ENCODE peak calls at places on chromosome 15, in eight cellular contexts. One of them, this sample, is unnamed.
A peak's percentile ranks its signal among the peaks of the same experiment; 100 is the strongest.

GRCh38 chr15:25670025-25670554 is 193.0 kb downstream of the ATP10A start:
- DNase-seq in astrocyte: peak; percentile 50
- DNase-seq in type B pancreatic cell: no peak
- DNase-seq in activated B cell treated with CpG ODN at 0.5 μM for 24 hours: no peak
- DNase-seq in CD8-positive, alpha-beta T cell: no peak
- DNase-seq in progenitor cell of endocrine pancreas: peak; percentile 22
- DNase-seq in tibial artery: peak; percentile 73
- DNase-seq in omental fat pad: no peak
- DNase-seq in this sample: no peak

GRCh38 chr15:56760186-56760585 is 26.9 kb upstream of the ZNF280D start:
- DNase-seq in astrocyte: peak; percentile 48
- DNase-seq in type B pancreatic cell: no peak
- DNase-seq in activated B cell treated with CpG ODN at 0.5 μM for 24 hours: no peak
- DNase-seq in CD8-positive, alpha-beta T cell: no peak
- DNase-seq in progenitor cell of endocrine pancreas: no peak
- DNase-seq in tibial artery: no peak
- DNase-seq in omental fat pad: no peak
- DNase-seq in this sample: no peak

GRCh38 chr15:74584204-74584603 is 31.4 kb upstream of the CLK3 start:
- DNase-seq in astrocyte: no peak
- DNase-seq in type B pancreatic cell: no peak
- DNase-seq in activated B cell treated with CpG ODN at 0.5 μM for 24 hours: no peak
- DNase-seq in CD8-positive, alpha-beta T cell: no peak
- DNase-seq in progenitor cell of endocrine pancreas: no peak
- DNase-seq in tibial artery: no peak
- DNase-seq in omental fat pad: no peak
- DNase-seq in this sample: no peak

GRCh38 chr15:41494922-41495735 is 1.5 kb downstream of the ITPKA start:
- DNase-seq in astrocyte: no peak
- DNase-seq in type B pancreatic cell: peak; percentile 73
- DNase-seq in activated B cell treated with CpG ODN at 0.5 μM for 24 hours: peak; percentile 54
- DNase-seq in CD8-positive, alpha-beta T cell: peak; percentile 44
- DNase-seq in progenitor cell of endocrine pancreas: peak; percentile 38
- DNase-seq in tibial artery: no peak
- DNase-seq in omental fat pad: no peak
- DNase-seq in this sample: peak; percentile 34

GRCh38 chr15:92970656-92971055 is 70.5 kb downstream of the CHD2 start:
- DNase-seq in astrocyte: no peak
- DNase-seq in type B pancreatic cell: no peak
- DNase-seq in activated B cell treated with CpG ODN at 0.5 μM for 24 hours: no peak
- DNase-seq in CD8-positive, alpha-beta T cell: no peak
- DNase-seq in progenitor cell of endocrine pancreas: no peak
- DNase-seq in tibial artery: no peak
- DNase-seq in omental fat pad: no peak
- DNase-seq in this sample: no peak

GRCh38 chr15:48984811-48985352 is 21.2 kb upstream of the SHC4 start:
- DNase-seq in astrocyte: no peak
- DNase-seq in type B pancreatic cell: no peak
- DNase-seq in activated B cell treated with CpG ODN at 0.5 μM for 24 hours: no peak
- DNase-seq in CD8-positive, alpha-beta T cell: no peak
- DNase-seq in progenitor cell of endocrine pancreas: no peak
- DNase-seq in tibial artery: no peak
- DNase-seq in omental fat pad: no peak
- DNase-seq in this sample: no peak

GRCh38 chr15:59278120-59278519 is 71.5 kb downstream of the LDHAL6B start:
- DNase-seq in astrocyte: peak; percentile 62
- DNase-seq in type B pancreatic cell: no peak
- DNase-seq in activated B cell treated with CpG ODN at 0.5 μM for 24 hours: no peak
- DNase-seq in CD8-positive, alpha-beta T cell: no peak
- DNase-seq in progenitor cell of endocrine pancreas: no peak
- DNase-seq in tibial artery: no peak
- DNase-seq in omental fat pad: no peak
- DNase-seq in this sample: no peak

GRCh38 chr15:52805351-52806283 is 15.5 kb upstream of the ONECUT1 start:
- DNase-seq in astrocyte: no peak
- DNase-seq in type B pancreatic cell: peak; percentile 69
- DNase-seq in activated B cell treated with CpG ODN at 0.5 μM for 24 hours: peak; percentile 34
- DNase-seq in CD8-positive, alpha-beta T cell: no peak
- DNase-seq in progenitor cell of endocrine pancreas: peak; percentile 43
- DNase-seq in tibial artery: no peak
- DNase-seq in omental fat pad: no peak
- DNase-seq in this sample: no peak

GRCh38 chr15:60095711-60096110 is 91.6 kb downstream of the FOXB1 start:
- DNase-seq in astrocyte: peak; percentile 55
- DNase-seq in type B pancreatic cell: no peak
- DNase-seq in activated B cell treated with CpG ODN at 0.5 μM for 24 hours: no peak
- DNase-seq in CD8-positive, alpha-beta T cell: no peak
- DNase-seq in progenitor cell of endocrine pancreas: no peak
- DNase-seq in tibial artery: no peak
- DNase-seq in omental fat pad: no peak
- DNase-seq in this sample: no peak

GRCh38 chr15:77409259-77410156 is 10.4 kb downstream of the PEAK1 start:
- DNase-seq in astrocyte: no peak
- DNase-seq in type B pancreatic cell: no peak
- DNase-seq in activated B cell treated with CpG ODN at 0.5 μM for 24 hours: no peak
- DNase-seq in CD8-positive, alpha-beta T cell: no peak
- DNase-seq in progenitor cell of endocrine pancreas: no peak
- DNase-seq in tibial artery: no peak
- DNase-seq in omental fat pad: no peak
- DNase-seq in this sample: peak; percentile 53

GRCh38 chr15:82963356-82964341 is 11.1 kb upstream of the HOMER2 start:
- DNase-seq in astrocyte: peak; percentile 34
- DNase-seq in type B pancreatic cell: no peak
- DNase-seq in activated B cell treated with CpG ODN at 0.5 μM for 24 hours: no peak
- DNase-seq in CD8-positive, alpha-beta T cell: no peak
- DNase-seq in progenitor cell of endocrine pancreas: no peak
- DNase-seq in tibial artery: no peak
- DNase-seq in omental fat pad: no peak
- DNase-seq in this sample: no peak

GRCh38 chr15:83065431-83065830 is 1.6 kb downstream of the BTBD1 start:
- DNase-seq in astrocyte: no peak
- DNase-seq in type B pancreatic cell: no peak
- DNase-seq in activated B cell treated with CpG ODN at 0.5 μM for 24 hours: no peak
- DNase-seq in CD8-positive, alpha-beta T cell: no peak
- DNase-seq in progenitor cell of endocrine pancreas: no peak
- DNase-seq in tibial artery: no peak
- DNase-seq in omental fat pad: no peak
- DNase-seq in this sample: peak; percentile 14

GRCh38 chr15:66899555-66900350 is 165.6 kb upstream of the SMAD3 start:
- DNase-seq in astrocyte: peak; percentile 6
- DNase-seq in type B pancreatic cell: no peak
- DNase-seq in activated B cell treated with CpG ODN at 0.5 μM for 24 hours: no peak
- DNase-seq in CD8-positive, alpha-beta T cell: no peak
- DNase-seq in progenitor cell of endocrine pancreas: no peak
- DNase-seq in tibial artery: no peak
- DNase-seq in omental fat pad: no peak
- DNase-seq in this sample: no peak

GRCh38 chr15:42375941-42376340 is 16.6 kb downstream of the CAPN3 start:
- DNase-seq in astrocyte: no peak
- DNase-seq in type B pancreatic cell: no peak
- DNase-seq in activated B cell treated with CpG ODN at 0.5 μM for 24 hours: no peak
- DNase-seq in CD8-positive, alpha-beta T cell: no peak
- DNase-seq in progenitor cell of endocrine pancreas: no peak
- DNase-seq in tibial artery: no peak
- DNase-seq in omental fat pad: no peak
- DNase-seq in this sample: no peak

GRCh38 chr15:36810656-36811449 is 231.4 kb downstream of the CDIN1 start:
- DNase-seq in astrocyte: no peak
- DNase-seq in type B pancreatic cell: no peak
- DNase-seq in activated B cell treated with CpG ODN at 0.5 μM for 24 hours: no peak
- DNase-seq in CD8-positive, alpha-beta T cell: no peak
- DNase-seq in progenitor cell of endocrine pancreas: no peak
- DNase-seq in tibial artery: no peak
- DNase-seq in omental fat pad: no peak
- DNase-seq in this sample: peak; percentile 31

GRCh38 chr15:39745415-39745814 is 37.2 kb downstream of the FSIP1 start:
- DNase-seq in astrocyte: no peak
- DNase-seq in type B pancreatic cell: no peak
- DNase-seq in activated B cell treated with CpG ODN at 0.5 μM for 24 hours: no peak
- DNase-seq in CD8-positive, alpha-beta T cell: no peak
- DNase-seq in progenitor cell of endocrine pancreas: no peak
- DNase-seq in tibial artery: no peak
- DNase-seq in omental fat pad: no peak
- DNase-seq in this sample: no peak

GRCh38 chr15:39738998-39739397 is 43.6 kb downstream of the FSIP1 start:
- DNase-seq in astrocyte: no peak
- DNase-seq in type B pancreatic cell: no peak
- DNase-seq in activated B cell treated with CpG ODN at 0.5 μM for 24 hours: no peak
- DNase-seq in CD8-positive, alpha-beta T cell: no peak
- DNase-seq in progenitor cell of endocrine pancreas: no peak
- DNase-seq in tibial artery: no peak
- DNase-seq in omental fat pad: no peak
- DNase-seq in this sample: no peak

GRCh38 chr15:39743611-39744010 is 39.0 kb downstream of the FSIP1 start:
- DNase-seq in astrocyte: no peak
- DNase-seq in type B pancreatic cell: no peak
- DNase-seq in activated B cell treated with CpG ODN at 0.5 μM for 24 hours: no peak
- DNase-seq in CD8-positive, alpha-beta T cell: no peak
- DNase-seq in progenitor cell of endocrine pancreas: no peak
- DNase-seq in tibial artery: no peak
- DNase-seq in omental fat pad: no peak
- DNase-seq in this sample: no peak

GRCh38 chr15:39744334-39745103 is 38.1 kb downstream of the FSIP1 start:
- DNase-seq in astrocyte: no peak
- DNase-seq in type B pancreatic cell: no peak
- DNase-seq in activated B cell treated with CpG ODN at 0.5 μM for 24 hours: no peak
- DNase-seq in CD8-positive, alpha-beta T cell: no peak
- DNase-seq in progenitor cell of endocrine pancreas: no peak
- DNase-seq in tibial artery: no peak
- DNase-seq in omental fat pad: no peak
- DNase-seq in this sample: no peak

GRCh38 chr15:39741258-39741657 is 41.4 kb downstream of the FSIP1 start:
- DNase-seq in astrocyte: no peak
- DNase-seq in type B pancreatic cell: no peak
- DNase-seq in activated B cell treated with CpG ODN at 0.5 μM for 24 hours: no peak
- DNase-seq in CD8-positive, alpha-beta T cell: no peak
- DNase-seq in progenitor cell of endocrine pancreas: no peak
- DNase-seq in tibial artery: no peak
- DNase-seq in omental fat pad: no peak
- DNase-seq in this sample: no peak
- TF ChIP-seq CTCF in astrocyte: no peak
- TF ChIP-seq CTCF in type B pancreatic cell: no peak
- TF ChIP-seq CTCF in activated B cell treated with CpG ODN at 0.5 μM for 24 hours: no peak
- TF ChIP-seq CTCF in CD8-positive, alpha-beta T cell: no peak
- TF ChIP-seq CTCF in progenitor cell of endocrine pancreas: no peak
- TF ChIP-seq CTCF in tibial artery: no peak
- TF ChIP-seq CTCF in omental fat pad: no peak
- TF ChIP-seq CTCF in this sample: no peak

GRCh38 chr15:69724331-69724730 is 271.7 kb downstream of the RPLP1 start:
- DNase-seq in astrocyte: no peak
- DNase-seq in type B pancreatic cell: no peak
- DNase-seq in activated B cell treated with CpG ODN at 0.5 μM for 24 hours: no peak
- DNase-seq in CD8-positive, alpha-beta T cell: no peak
- DNase-seq in progenitor cell of endocrine pancreas: no peak
- DNase-seq in tibial artery: no peak
- DNase-seq in omental fat pad: no peak
- DNase-seq in this sample: no peak

GRCh38 chr15:69725210-69725609 is 272.6 kb downstream of the RPLP1 start:
- DNase-seq in astrocyte: no peak
- DNase-seq in type B pancreatic cell: no peak
- DNase-seq in activated B cell treated with CpG ODN at 0.5 μM for 24 hours: no peak
- DNase-seq in CD8-positive, alpha-beta T cell: no peak
- DNase-seq in progenitor cell of endocrine pancreas: no peak
- DNase-seq in tibial artery: no peak
- DNase-seq in omental fat pad: no peak
- DNase-seq in this sample: no peak

GRCh38 chr15:69725957-69726356 is 273.3 kb downstream of the RPLP1 start:
- DNase-seq in astrocyte: no peak
- DNase-seq in type B pancreatic cell: no peak
- DNase-seq in activated B cell treated with CpG ODN at 0.5 μM for 24 hours: no peak
- DNase-seq in CD8-positive, alpha-beta T cell: no peak
- DNase-seq in progenitor cell of endocrine pancreas: no peak
- DNase-seq in tibial artery: no peak
- DNase-seq in omental fat pad: no peak
- DNase-seq in this sample: no peak

GRCh38 chr15:69722924-69723323 is 270.3 kb downstream of the RPLP1 start:
- DNase-seq in astrocyte: no peak
- DNase-seq in type B pancreatic cell: no peak
- DNase-seq in activated B cell treated with CpG ODN at 0.5 μM for 24 hours: no peak
- DNase-seq in CD8-positive, alpha-beta T cell: no peak
- DNase-seq in progenitor cell of endocrine pancreas: no peak
- DNase-seq in tibial artery: no peak
- DNase-seq in omental fat pad: no peak
- DNase-seq in this sample: no peak

GRCh38 chr15:69723404-69724097 is 270.9 kb downstream of the RPLP1 start:
- DNase-seq in astrocyte: no peak
- DNase-seq in type B pancreatic cell: no peak
- DNase-seq in activated B cell treated with CpG ODN at 0.5 μM for 24 hours: no peak
- DNase-seq in CD8-positive, alpha-beta T cell: no peak
- DNase-seq in progenitor cell of endocrine pancreas: no peak
- DNase-seq in tibial artery: no peak
- DNase-seq in omental fat pad: no peak
- DNase-seq in this sample: peak; percentile 40
- TF ChIP-seq CTCF in astrocyte: no peak
- TF ChIP-seq CTCF in type B pancreatic cell: peak; percentile 51
- TF ChIP-seq CTCF in activated B cell treated with CpG ODN at 0.5 μM for 24 hours: no peak
- TF ChIP-seq CTCF in CD8-positive, alpha-beta T cell: no peak
- TF ChIP-seq CTCF in progenitor cell of endocrine pancreas: peak; percentile 38
- TF ChIP-seq CTCF in tibial artery: no peak
- TF ChIP-seq CTCF in omental fat pad: no peak
- TF ChIP-seq CTCF in this sample: peak; percentile 66

DNA sequence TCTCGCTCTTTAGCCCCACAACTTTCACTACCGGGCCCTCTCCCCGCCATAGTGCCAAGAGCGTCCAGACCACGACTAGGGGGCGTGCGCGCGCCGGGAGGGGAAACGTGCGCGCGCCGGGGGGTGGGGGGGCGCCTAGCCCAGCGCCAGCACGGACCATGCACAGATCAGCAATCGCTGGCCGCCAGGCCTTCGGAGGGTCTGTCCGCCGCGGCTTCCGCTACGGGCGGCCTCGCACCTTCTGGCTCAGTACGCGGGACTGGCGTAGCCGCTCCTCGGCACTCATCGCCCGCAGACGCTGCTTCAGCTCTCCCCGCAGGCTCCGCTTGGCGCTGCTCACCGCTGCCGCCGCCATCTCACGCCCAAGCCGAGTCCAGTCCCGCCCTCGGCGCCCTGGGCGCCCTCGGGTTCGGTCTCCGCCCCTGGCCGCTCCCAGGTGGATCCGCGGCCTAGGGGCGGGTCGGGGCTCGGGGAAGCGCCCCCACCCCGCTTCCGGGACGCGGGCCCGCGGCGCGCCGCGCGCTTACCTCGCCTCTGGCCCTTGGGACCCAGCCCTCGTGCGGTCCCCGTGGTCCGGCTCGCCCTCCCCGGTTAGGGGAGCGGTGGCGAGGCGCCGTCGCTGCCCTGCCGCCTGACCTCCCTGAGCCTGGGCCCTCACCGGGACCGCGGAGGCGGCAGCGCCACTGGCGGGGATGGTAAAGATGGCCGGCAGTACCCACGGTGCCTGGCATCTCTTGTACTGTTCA is at the start of gene MTHFS:
- DNase-seq in astrocyte: peak; percentile 59
- DNase-seq in type B pancreatic cell: peak; percentile 80
- DNase-seq in activated B cell treated with CpG ODN at 0.5 μM for 24 hours: peak; percentile 76
- DNase-seq in CD8-positive, alpha-beta T cell: peak; percentile 80
- DNase-seq in progenitor cell of endocrine pancreas: peak; percentile 63
- DNase-seq in tibial artery: peak; percentile 52
- DNase-seq in omental fat pad: peak; percentile 53
- DNase-seq in this sample: peak; percentile 85
- TF ChIP-seq CTCF in astrocyte: no peak
- TF ChIP-seq CTCF in type B pancreatic cell: peak; percentile 41
- TF ChIP-seq CTCF in activated B cell treated with CpG ODN at 0.5 μM for 24 hours: no peak
- TF ChIP-seq CTCF in CD8-positive, alpha-beta T cell: peak; percentile 36
- TF ChIP-seq CTCF in progenitor cell of endocrine pancreas: peak; percentile 44
- TF ChIP-seq CTCF in tibial artery: peak; percentile 52
- TF ChIP-seq CTCF in omental fat pad: no peak
- TF ChIP-seq CTCF in this sample: peak; percentile 69

GRCh38 chr15:32668942-32669341 is 27.4 kb downstream of the SCG5 start:
- DNase-seq in astrocyte: no peak
- DNase-seq in type B pancreatic cell: no peak
- DNase-seq in activated B cell treated with CpG ODN at 0.5 μM for 24 hours: no peak
- DNase-seq in CD8-positive, alpha-beta T cell: no peak
- DNase-seq in progenitor cell of endocrine pancreas: no peak
- DNase-seq in tibial artery: no peak
- DNase-seq in omental fat pad: no peak
- DNase-seq in this sample: no peak
- TF ChIP-seq CTCF in astrocyte: no peak
- TF ChIP-seq CTCF in type B pancreatic cell: no peak
- TF ChIP-seq CTCF in activated B cell treated with CpG ODN at 0.5 μM for 24 hours: no peak
- TF ChIP-seq CTCF in CD8-positive, alpha-beta T cell: no peak
- TF ChIP-seq CTCF in progenitor cell of endocrine pancreas: no peak
- TF ChIP-seq CTCF in tibial artery: no peak
- TF ChIP-seq CTCF in omental fat pad: no peak
- TF ChIP-seq CTCF in this sample: no peak